ENCODE peak calls at places on chromosome 1, in ten cellular contexts. X is fibroblast of pulmonary artery; Q is heart left ventricle; K is endodermal cell; N is CD8-positive, alpha-beta T cell; C is HFF-Myc; H is fibroblast of lung; P is osteoblast; L is K562; Z is AG10803. E is an unnamed sample.
A peak's percentile ranks its signal among the peaks of the same experiment; 100 is the strongest.

GRCh38 chr1:17204546-17205440 is at the start of gene PADI1:
- DNase-seq in Q (no peak), P (no peak), Z (no peak), N (no peak), C (no peak), X (no peak), H (no peak), L (no peak), K (no peak), E (no peak)

GRCh38 chr1:54137532-54138061 is 15.2 kb downstream of the CDCP2 start:
- DNase-seq in Z (peak; percentile 67), X (peak; percentile 59), N (no peak), P (peak; percentile 91), C (no peak), L (no peak), K (no peak), H (peak; percentile 76), Q (no peak), E (peak; percentile 83)

GRCh38 chr1:247376659-247377058 is 39.3 kb upstream of the NLRP3 start:
- DNase-seq in L (no peak), X (no peak), Q (no peak), P (no peak), Z (no peak), C (no peak), N (no peak), H (peak; percentile 15), K (peak; percentile 82), E (no peak)

GRCh38 chr1:235131961-235132360 is 3.3 kb upstream of the TOMM20 start:
- DNase-seq in X (no peak), H (no peak), Q (no peak), N (no peak), L (no peak), P (no peak), C (no peak), K (no peak), Z (no peak), E (no peak)

GRCh38 chr1:2811526-2811905 is 10.0 kb upstream of the TTC34 start:
- DNase-seq in Q (no peak), X (no peak), H (no peak), K (no peak), Z (no peak), P (no peak), C (no peak), N (no peak), L (no peak), E (no peak)

GRCh38 chr1:154975409-154976205 is 1.1 kb downstream of the CKS1B start:
- DNase-seq in Z (peak; percentile 55), C (no peak), P (peak; percentile 72), X (peak; percentile 61), K (peak; percentile 77), Q (peak; percentile 64), L (peak; percentile 78), H (peak; percentile 54), N (peak; percentile 57), E (peak; percentile 61)

GRCh38 chr1:30353637-30354036 is 369.7 kb downstream of the MATN1 start:
- DNase-seq in C (no peak), K (peak; percentile 7), H (peak; percentile 10), P (peak; percentile 53), X (no peak), N (no peak), L (no peak), Z (peak; percentile 20), Q (no peak), E (no peak)

GRCh38 chr1:101323530-101323929 is 86.7 kb downstream of the S1PR1 start:
- DNase-seq in X (no peak), H (no peak), P (no peak), C (no peak), Z (no peak), Q (no peak), N (no peak), K (no peak), L (no peak), E (no peak)

GRCh38 chr1:58649555-58649954 is 50.3 kb downstream of the MYSM1 start:
- DNase-seq in P (no peak), H (no peak), Z (no peak), X (peak; percentile 5), Q (no peak), K (no peak), C (no peak), L (peak; percentile 8), N (peak; percentile 33), E (no peak)

GRCh38 chr1:45327644-45328515 is 1.2 kb downstream of the HPDL start:
- DNase-seq in P (peak; percentile 32), H (no peak), C (no peak), N (no peak), Q (no peak), Z (no peak), L (no peak), K (peak; percentile 74), X (no peak), E (no peak)

GRCh38 chr1:6694126-6694713 is 7.4 kb downstream of the DNAJC11 start:
- DNase-seq in C (no peak), Z (no peak), H (no peak), L (no peak), P (peak; percentile 36), Q (no peak), N (no peak), K (peak; percentile 53), X (no peak), E (no peak)

GRCh38 chr1:95286479-95286878 is 52.5 kb downstream of the RWDD3 start:
- DNase-seq in N (no peak), L (peak; percentile 8), Q (no peak), K (peak; percentile 68), Z (no peak), X (no peak), P (no peak), H (no peak), C (no peak), E (no peak)

GRCh38 chr1:65512383-65512782 is 91.9 kb downstream of the LEPR start:
- DNase-seq in K (no peak), H (no peak), L (no peak), C (no peak), N (no peak), Q (no peak), Z (no peak), P (no peak), X (no peak), E (no peak)

GRCh38 chr1:101073836-101074235 is 48.3 kb upstream of the DPH5 start:
- DNase-seq in K (no peak), C (no peak), L (no peak), N (no peak), H (no peak), P (no peak), Z (no peak), Q (no peak), X (no peak), E (no peak)

GRCh38 chr1:154151311-154151710 is 3.6 kb downstream of the NUP210L start:
- DNase-seq in N (no peak), Z (no peak), K (no peak), C (no peak), Q (no peak), P (peak; percentile 30), H (no peak), X (peak; percentile 43), L (no peak), E (peak; percentile 40)

GRCh38 chr1:220775238-220775853 is 11.4 kb upstream of the MTARC1 start:
- DNase-seq in N (no peak), Q (no peak), L (peak; percentile 56), K (peak; percentile 86), X (peak; percentile 48), H (no peak), P (no peak), C (no peak), Z (peak; percentile 12), E (peak; percentile 31)

DNA sequence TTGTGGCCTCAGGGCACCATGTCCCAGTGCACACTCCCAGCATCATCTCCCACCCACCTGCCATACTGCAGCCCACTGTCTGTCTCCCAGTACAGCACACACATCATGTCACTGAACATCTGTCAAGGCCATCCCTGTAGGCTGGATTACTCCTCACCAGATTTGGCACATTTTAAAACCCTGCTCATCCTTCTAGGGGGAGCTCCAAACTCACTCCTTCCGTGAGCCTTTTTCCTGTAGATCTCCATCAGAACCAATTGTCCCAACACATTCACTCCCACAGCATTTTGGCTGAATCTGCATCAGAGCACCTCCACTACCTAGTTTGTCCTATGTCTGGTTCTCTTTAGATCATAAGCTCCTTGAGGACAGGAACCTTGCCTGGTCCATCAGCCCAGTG is 58.6 kb upstream of the GRIK3 start:
- DNase-seq in C (no peak), X (no peak), P (no peak), K (no peak), Z (no peak), H (no peak), N (no peak), L (no peak), Q (no peak), E (no peak)
- TF ChIP-seq CTCF in C (no peak), X (no peak), P (no peak), K (peak; percentile 44), Z (no peak), H (no peak), N (no peak), L (no peak), Q (no peak), E (no peak)

GRCh38 chr1:24140741-24141181 is 2.2 kb downstream of the IL22RA1 start:
- DNase-seq in C (no peak), P (no peak), Z (no peak), X (no peak), Q (no peak), L (no peak), N (no peak), K (no peak), H (no peak), E (no peak)
- H3K4me3 ChIP-seq in C (no peak overlapping the region), P (no peak overlapping the region), Z (no peak overlapping the region), X (no peak overlapping the region), Q (no peak overlapping the region), L (no peak overlapping the region), N (no peak overlapping the region), K (no peak overlapping the region), H (no peak overlapping the region), E (no peak overlapping the region)

DNA sequence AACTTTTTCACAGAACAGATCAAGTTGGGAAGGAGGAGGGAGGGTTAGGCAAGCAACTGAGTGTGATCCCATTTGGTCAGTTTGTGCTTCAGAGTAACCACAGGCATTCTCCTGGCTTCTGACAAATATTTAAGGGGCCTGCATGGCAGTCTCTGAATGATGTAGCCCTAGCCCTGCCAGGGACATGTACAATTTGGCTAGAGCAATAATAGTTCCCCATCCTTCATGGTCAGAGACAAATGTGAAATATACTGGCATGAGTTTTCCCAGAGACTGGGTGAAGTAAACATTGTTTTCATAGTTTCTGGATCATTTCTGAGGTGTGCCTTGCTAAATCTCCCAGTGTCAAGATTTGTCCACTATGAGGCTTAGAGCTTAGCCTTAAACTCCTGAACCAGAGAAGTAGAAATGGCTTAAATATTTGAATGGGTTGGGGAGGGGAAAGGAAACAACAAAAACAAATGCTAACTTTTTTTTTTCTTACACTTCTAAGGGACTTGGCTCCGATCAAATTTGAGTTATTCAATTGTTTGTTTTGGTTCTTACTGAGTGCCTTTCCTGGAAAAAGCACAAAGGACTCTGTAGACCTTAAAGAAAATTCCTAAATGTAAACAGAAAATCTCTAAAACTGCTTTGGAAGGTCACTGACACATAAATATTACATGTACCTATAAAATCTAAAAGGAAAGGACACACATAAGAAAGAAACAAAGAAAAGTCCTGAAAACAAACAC is 41.9 kb upstream of the UBE2U start:
- DNase-seq in L (no peak), Q (no peak), H (peak; percentile 88), Z (peak; percentile 98), P (peak; percentile 77), K (no peak), C (no peak), N (no peak), X (peak; percentile 72), E (peak; percentile 78)
- TF ChIP-seq CTCF in L (no peak), Q (no peak), H (no peak), Z (peak; percentile 25), P (no peak), K (no peak), C (no peak), N (no peak), X (no peak), E (no peak)

GRCh38 chr1:228084797-228085196 is 2.3 kb downstream of the ARF1 start:
- DNase-seq in Z (no peak), P (peak; percentile 30), H (no peak), K (no peak), L (peak; percentile 46), C (no peak), X (no peak), N (no peak), Q (peak; percentile 9), E (no peak)
- H3K4me3 ChIP-seq in Z (peak overlapping the region; percentile 99), P (peak overlapping the region; percentile 94), H (peak overlapping the region; percentile 96), K (peak overlapping the region; percentile 96), L (peak overlapping the region; percentile 96), C (peak overlapping the region; percentile 98), X (peak overlapping the region; percentile 98), N (no peak overlapping the region), Q (peak overlapping the region; percentile 100), E (peak overlapping the region; percentile 91)

E was measured in astrocyte of the spinal cord.